ENCODE peak calls at places on chromosome 6, in six cellular contexts. X is endothelial cell, M is LoVo, G is bronchial epithelial cell, H is OCI-LY7, O is GM03348. Z is an unnamed sample.
A peak's percentile ranks its signal among the peaks of the same experiment; 100 is the strongest.

GRCh38 chr6:148203281-148203925 is 139.2 kb upstream of the SASH1 start:
- DNase-seq in X (no peak), M (no peak), O (peak; percentile 33), H (no peak), G (no peak), Z (no peak)

GRCh38 chr6:170605860-170606259 is 21.4 kb upstream of the PDCD2 start:
- DNase-seq in H (no peak), G (no peak), O (no peak), M (no peak), X (no peak), Z (no peak)

GRCh38 chr6:40989204-40990179 is 49.5 kb downstream of the UNC5CL start:
- DNase-seq in G (no peak), M (no peak), O (no peak), H (no peak), X (no peak), Z (no peak)

GRCh38 chr6:136772685-136773472 is 19.4 kb downstream of the MAP3K5 start:
- DNase-seq in G (peak; percentile 28), H (peak; percentile 45), M (no peak), X (no peak), O (no peak), Z (no peak)

GRCh38 chr6:42338573-42339218 is 113.0 kb downstream of the TRERF1 start:
- DNase-seq in X (no peak), G (peak; percentile 98), H (no peak), O (peak; percentile 88), M (peak; percentile 91), Z (no peak)

GRCh38 chr6:6825153-6825847 is 236.8 kb downstream of the LY86 start:
- DNase-seq in X (no peak), M (peak; percentile 65), G (peak; percentile 74), H (no peak), O (no peak), Z (no peak)

GRCh38 chr6:150685860-150686259 is 86.2 kb downstream of the PLEKHG1 start:
- DNase-seq in M (peak; percentile 40), H (peak; percentile 80), G (peak; percentile 70), O (peak; percentile 21), X (peak; percentile 47), Z (peak; percentile 29)

GRCh38 chr6:16711551-16712249 is 49.6 kb downstream of the ATXN1 start:
- DNase-seq in X (no peak), G (peak; percentile 93), M (peak; percentile 76), O (no peak), H (no peak), Z (no peak)

GRCh38 chr6:152277826-152278247 is 359.3 kb downstream of the SYNE1 start:
- DNase-seq in M (no peak), O (no peak), H (no peak), X (no peak), G (no peak), Z (peak; percentile 17)

GRCh38 chr6:109454483-109455160 is 950 bp downstream of the MICAL1 start:
- DNase-seq in H (peak; percentile 89), M (no peak), G (no peak), X (no peak), O (peak; percentile 33), Z (peak; percentile 60)

GRCh38 chr6:147099974-147100373 is 104.2 kb upstream of the STXBP5 start:
- DNase-seq in G (no peak), X (no peak), M (no peak), O (peak; percentile 28), H (no peak), Z (no peak)

GRCh38 chr6:24924956-24925355 is 10.8 kb downstream of the RIPOR2 start:
- DNase-seq in M (no peak), O (no peak), X (no peak), G (peak; percentile 54), H (no peak), Z (no peak)

GRCh38 chr6:113837170-113837569 is 20.0 kb upstream of the MARCKS start:
- DNase-seq in M (no peak), O (no peak), H (no peak), G (no peak), X (no peak), Z (no peak)

GRCh38 chr6:41672816-41673703 is 34.8 kb downstream of the MDFI start:
- DNase-seq in O (no peak), X (no peak), G (no peak), H (no peak), M (no peak), Z (no peak)

GRCh38 chr6:110053395-110054240 is 75.5 kb downstream of the GPR6 start:
- DNase-seq in H (peak; percentile 61), O (peak; percentile 84), X (peak; percentile 36), M (peak; percentile 53), G (peak; percentile 48), Z (no peak)

GRCh38 chr6:22356362-22356940 is 59.6 kb upstream of the PRL start:
- DNase-seq in X (no peak), M (no peak), G (no peak), O (no peak), H (no peak), Z (no peak)